ENCODE peak calls at places on chromosomes 3 and 15, in four cellular contexts. I is iris pigment epithelial cell; E is stimulated activated naive B cell treated with anti-CD40 and anti-IgM and Interleukin-4, amounts not matched to agents 10 μg/mL and 1 μg/mL and 100 μg/mL, for 72 hours; P is substantia nigra. X is an unnamed sample.

GRCh38 chr15:44713006-44713966 is 2.0 kb downstream of the B2M start:
- DNase-seq in P (no peak), I (peak; percentile 40), E (no peak), X (no peak)

GRCh38 chr15:88834211-88834812 is 31.1 kb downstream of the ACAN start:
- DNase-seq in I (peak; percentile 21), E (no peak), P (peak; percentile 46), X (no peak)

GRCh38 chr3:244041-244440 is 47.5 kb downstream of the CHL1 start:
- DNase-seq in I (peak; percentile 74), P (no peak), E (no peak), X (peak; percentile 72)

GRCh38 chr15:95277266-95277665 is 1045.9 kb downstream of the MCTP2 start:
- DNase-seq in P (no peak), E (no peak), I (peak; percentile 89), X (no peak)

GRCh38 chr3:124887177-124887995 is at the start of gene ITGB5:
- DNase-seq in E (peak; percentile 35), P (peak; percentile 62), I (peak; percentile 85), X (peak; percentile 43)

GRCh38 chr3:5197470-5198312 is 10.2 kb downstream of the EDEM1 start:
- DNase-seq in P (no peak), I (peak; percentile 80), E (no peak), X (no peak)

GRCh38 chr3:187063286-187064081 is 75.8 kb downstream of the RPL39L start:
- DNase-seq in P (no peak), I (peak; percentile 85), E (no peak), X (no peak)

GRCh38 chr3:50587806-50588758 is 18.8 kb downstream of the HEMK1 start:
- DNase-seq in I (no peak), P (peak; percentile 11), E (peak; percentile 82), X (no peak)

GRCh38 chr15:39083213-39083612 is 497.7 kb upstream of the THBS1 start:
- DNase-seq in I (peak; percentile 92), P (no peak), E (no peak), X (no peak)

GRCh38 chr3:169836058-169836941 is 23.6 kb upstream of the LRRC34 start:
- DNase-seq in I (peak; percentile 34), E (no peak), P (no peak), X (no peak)

GRCh38 chr15:34994925-34995324 is 6.8 kb upstream of the ZNF770 start:
- DNase-seq in I (no peak), E (no peak), P (no peak), X (no peak)

GRCh38 chr15:38620108-38620507 is 55.5 kb upstream of the RASGRP1 start:
- DNase-seq in P (no peak), I (no peak), E (no peak), X (no peak)

GRCh38 chr3:10644189-10644588 is 138.8 kb upstream of the ATP2B2 start:
- DNase-seq in I (no peak), P (no peak), E (no peak), X (no peak)

GRCh38 chr15:64634576-64635485 is 140.6 kb downstream of the RBPMS2 start:
- DNase-seq in I (no peak), P (no peak), E (no peak), X (peak; percentile 32)

GRCh38 chr3:24598691-24599090 is 104.0 kb upstream of the THRB start:
- DNase-seq in E (no peak), I (peak; percentile 57), P (no peak), X (no peak)

GRCh38 chr3:72487078-72487765 is 361.0 kb downstream of the SHQ1 start:
- DNase-seq in E (peak; percentile 77), P (no peak), I (peak; percentile 81), X (peak; percentile 63)

X was measured in astrocyte of the cerebellum.